ENCODE peak calls at places on chromosomes 12 and 14, in six cellular contexts. I is psoas muscle, X is fibroblast of villous mesenchyme, N is hepatocyte, C is adrenal gland, L is AG04450. F is an unnamed sample.

GRCh38 chr12:132489078-132489601 is 811 bp upstream of the FBRSL1 start:
- DNase-seq in I (peak), X (peak), N (peak), C (no peak), L (no peak), F (no peak)

GRCh38 chr12:75526655-75527511 is 15.5 kb upstream of the KRR1 start:
- DNase-seq in I (no peak), X (peak), N (peak), C (no peak), L (peak), F (peak)

GRCh38 chr14:64507376-64508156 is 3.0 kb downstream of the ZBTB1 start:
- DNase-seq in I (no peak), X (peak), N (peak), C (no peak), L (no peak), F (no peak)

GRCh38 chr12:126772171-126772864 is 1494.7 kb upstream of the TMEM132C start:
- DNase-seq in I (no peak), X (peak), N (no peak), C (no peak), L (no peak), F (peak)

GRCh38 chr12:116881867-116882507 is 746 bp upstream of the HRK start:
- DNase-seq in I (no peak), X (no peak), N (no peak), C (no peak), L (no peak), F (no peak)

GRCh38 chr14:33855672-33856071 is 95.2 kb downstream of the EGLN3 start:
- DNase-seq in I (no peak), X (no peak), N (no peak), C (no peak), L (no peak), F (no peak)

GRCh38 chr12:15830538-15830937 is 41.4 kb upstream of the EPS8 start:
- DNase-seq in I (no peak), X (peak), N (no peak), C (no peak), L (no peak), F (peak)

GRCh38 chr12:104586325-104587048 is 129.7 kb downstream of the CHST11 start:
- DNase-seq in I (no peak), X (no peak), N (no peak), C (no peak), L (no peak), F (no peak)

GRCh38 chr14:61121293-61121897 is 140.3 kb downstream of the SLC38A6 start:
- DNase-seq in I (no peak), X (peak), N (no peak), C (no peak), L (no peak), F (no peak)

GRCh38 chr12:124279846-124280360 is 15.0 kb upstream of the RFLNA start:
- DNase-seq in I (no peak), X (peak), N (no peak), C (no peak), L (no peak), F (no peak)

GRCh38 chr12:19031032-19031431 is 98.5 kb upstream of the PLEKHA5 start:
- DNase-seq in I (no peak), X (peak), N (peak), C (no peak), L (no peak), F (peak)

GRCh38 chr12:108985750-108986149 is 35.1 kb downstream of the SVOP start:
- DNase-seq in I (no peak), X (no peak), N (no peak), C (no peak), L (no peak), F (no peak)

GRCh38 chr12:85804663-85805062 is 31.5 kb downstream of the RASSF9 start:
- DNase-seq in I (no peak), X (no peak), N (no peak), C (no peak), L (no peak), F (no peak)

GRCh38 chr14:106417224-106418049 is 891.1 kb downstream of the TMEM121 start:
- DNase-seq in I (peak), X (peak), N (peak), C (peak), L (no peak), F (no peak)

GRCh38 chr12:563250-563781 is 99.9 kb downstream of the NINJ2 start:
- DNase-seq in I (no peak), X (no peak), N (no peak), C (no peak), L (no peak), F (no peak)

GRCh38 chr12:107660230-107660629 is 25.4 kb upstream of the PWP1 start:
- DNase-seq in I (no peak), X (no peak), N (no peak), C (no peak), L (no peak), F (no peak)

GRCh38 chr14:71089974-71090373 is 182.7 kb downstream of the PCNX1 start:
- DNase-seq in I (no peak), X (peak), N (no peak), C (no peak), L (no peak), F (peak)

GRCh38 chr14:61524211-61524806 is 171.0 kb upstream of the HIF1A start:
- DNase-seq in I (no peak), X (peak), N (peak), C (peak), L (no peak), F (no peak)

GRCh38 chr12:110022980-110023633 is 23.9 kb downstream of the ANKRD13A start:
- DNase-seq in I (no peak), X (no peak), N (no peak), C (no peak), L (peak), F (peak)

GRCh38 chr14:98259881-98260280 is 1012.1 kb downstream of the BCL11B start:
- DNase-seq in I (no peak), X (no peak), N (no peak), C (no peak), L (no peak), F (no peak)

GRCh38 chr14:25150934-25151790 is 101.2 kb upstream of the STXBP6 start:
- DNase-seq in I (no peak), X (peak), N (peak), C (no peak), L (no peak), F (no peak)

GRCh38 chr14:70188608-70189540 is at the start of gene SLC8A3:
- DNase-seq in I (peak), X (peak), N (peak), C (no peak), L (no peak), F (no peak)

GRCh38 chr12:6280053-6280469 is 30.4 kb upstream of the PLEKHG6 start:
- DNase-seq in I (peak), X (peak), N (peak), C (peak), L (peak), F (peak)

GRCh38 chr14:105582639-105583038 is 56.3 kb downstream of the TMEM121 start:
- DNase-seq in I (peak), X (no peak), N (peak), C (no peak), L (no peak), F (no peak)

GRCh38 chr12:125186471-125187147 is 121.4 kb downstream of the AACS start:
- DNase-seq in I (no peak), X (peak), N (no peak), C (no peak), L (no peak), F (no peak)

GRCh38 chr14:21455592-21455911 is 371 bp downstream of the CHD8 start:
- DNase-seq in I (no peak), X (peak), N (peak), C (no peak), L (no peak), F (no peak)

GRCh38 chr12:50557421-50557820 is 52.6 kb downstream of the DIP2B start:
- DNase-seq in I (no peak), X (no peak), N (no peak), C (no peak), L (no peak), F (no peak)

GRCh38 chr14:65290830-65291229 is 121.7 kb upstream of the FUT8 start:
- DNase-seq in I (no peak), X (peak), N (no peak), C (no peak), L (no peak), F (peak)

GRCh38 chr12:3339221-3339620 is 151.8 kb upstream of the PRMT8 start:
- DNase-seq in I (no peak), X (no peak), N (no peak), C (no peak), L (no peak), F (no peak)

GRCh38 chr12:103833891-103834290 is 7.1 kb downstream of the NT5DC3 start:
- DNase-seq in I (no peak), X (peak), N (no peak), C (no peak), L (no peak), F (no peak)

GRCh38 chr14:92564361-92565039 is 50.9 kb downstream of the RIN3 start:
- DNase-seq in I (peak), X (no peak), N (no peak), C (peak), L (no peak), F (no peak)

GRCh38 chr12:99979471-99979870 is 5.3 kb downstream of the ANKS1B start:
- DNase-seq in I (no peak), X (no peak), N (no peak), C (no peak), L (no peak), F (no peak)

GRCh38 chr12:1013618-1014489 is 22.8 kb downstream of the ERC1 start:
- DNase-seq in I (peak), X (peak), N (peak), C (peak), L (peak), F (peak)

GRCh38 chr14:81206115-81206514 is 14.6 kb downstream of the GTF2A1 start:
- DNase-seq in I (no peak), X (no peak), N (no peak), C (no peak), L (no peak), F (no peak)

GRCh38 chr12:10293570-10294227 is 14.0 kb upstream of the KLRD1 start:
- DNase-seq in I (no peak), X (no peak), N (no peak), C (no peak), L (no peak), F (no peak)

GRCh38 chr12:78787576-78787975 is 77.0 kb upstream of the SYT1 start:
- DNase-seq in I (no peak), X (no peak), N (no peak), C (no peak), L (no peak), F (peak)

DNA sequence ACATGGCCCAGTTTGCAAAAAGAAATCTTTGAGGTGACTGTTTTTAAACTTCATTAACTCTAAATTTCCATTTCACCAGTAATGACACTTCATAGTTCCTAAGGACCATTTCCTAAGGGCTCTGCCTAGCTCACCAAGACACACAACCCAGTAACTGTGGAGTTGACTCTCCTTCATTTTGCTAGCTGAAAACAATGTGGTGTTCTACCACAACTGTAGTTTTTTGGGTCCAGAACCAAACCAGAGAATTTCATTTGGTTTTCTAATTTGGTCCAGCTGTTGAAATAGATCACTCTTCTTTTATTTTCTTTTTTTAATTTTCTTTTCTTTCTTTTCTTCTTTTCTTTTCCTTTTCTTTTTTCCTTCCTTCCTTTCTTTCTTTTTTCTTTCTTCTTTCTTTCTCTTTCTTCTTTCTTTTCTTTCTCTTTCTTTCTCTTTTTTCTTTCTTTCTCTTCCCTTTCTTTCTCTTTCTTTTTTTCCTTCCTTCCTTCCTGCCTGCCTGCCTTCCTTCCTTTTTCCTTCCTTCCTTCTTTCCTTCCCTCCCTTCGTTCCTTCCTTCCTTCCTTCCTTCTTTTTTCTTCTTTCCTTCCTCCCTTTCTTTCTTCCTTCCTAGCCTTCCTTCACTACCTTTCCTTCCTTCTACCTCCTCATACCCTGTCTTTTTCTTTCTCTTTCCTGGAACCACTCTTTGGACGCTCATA is 18.5 kb upstream of the LUM start:
- DNase-seq in I (no peak), X (no peak), N (no peak), C (no peak), L (no peak), F (no peak)
- H3K4me3 ChIP-seq in I (no peak), X (no peak), N (no peak), C (no peak), L (no peak), F (no peak)

DNA sequence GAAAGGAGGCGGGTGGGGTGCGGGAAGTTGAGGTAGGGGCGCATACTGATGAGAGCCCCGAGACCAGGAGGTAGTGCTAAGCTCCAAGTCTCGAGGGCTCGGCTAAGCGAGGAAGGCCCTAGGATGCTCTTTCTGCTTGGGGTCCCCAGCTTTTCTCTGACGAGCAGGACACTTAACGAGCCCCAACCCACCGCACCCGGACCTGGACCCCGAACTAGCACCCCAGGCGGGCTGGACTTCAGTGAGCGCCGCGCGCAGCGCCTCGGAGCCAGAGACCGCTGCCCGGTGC is 4.7 kb upstream of the C1QL4 start:
- DNase-seq in I (no peak), X (no peak), N (no peak), C (no peak), L (no peak), F (no peak)
- H3K4me3 ChIP-seq in I (no peak), X (peak), N (no peak), C (no peak), L (no peak), F (peak)

GRCh38 chr12:114820773-114821172 is 136.8 kb upstream of the TBX3 start:
- DNase-seq in I (no peak), X (no peak), N (peak), C (no peak), L (no peak), F (no peak)

GRCh38 chr12:114812858-114813761 is 129.1 kb upstream of the TBX3 start:
- DNase-seq in I (no peak), X (peak), N (peak), C (no peak), L (peak), F (no peak)

GRCh38 chr12:114815157-114815556 is 131.2 kb upstream of the TBX3 start:
- DNase-seq in I (no peak), X (no peak), N (no peak), C (no peak), L (no peak), F (no peak)

GRCh38 chr12:114821571-114821970 is 137.6 kb upstream of the TBX3 start:
- DNase-seq in I (no peak), X (no peak), N (no peak), C (no peak), L (no peak), F (no peak)

GRCh38 chr12:114817491-114818440 is 133.8 kb upstream of the TBX3 start:
- DNase-seq in I (peak), X (no peak), N (no peak), C (no peak), L (no peak), F (peak)
- H3K4me3 ChIP-seq in I (no peak), X (no peak), N (no peak), C (no peak), L (no peak), F (no peak)

GRCh38 chr12:88579941-88580871 is at the start of gene KITLG:
- DNase-seq in I (peak), X (peak), N (peak), C (peak), L (peak), F (peak)
- H3K4me3 ChIP-seq in I (peak), X (peak), N (peak), C (peak), L (peak), F (peak)

GRCh38 chr14:27315477-27315876 is 717.6 kb upstream of the NOVA1 start:
- DNase-seq in I (no peak), X (no peak), N (no peak), C (no peak), L (no peak), F (no peak)

GRCh38 chr14:27318769-27319280 is 721.0 kb upstream of the NOVA1 start:
- DNase-seq in I (no peak), X (no peak), N (peak), C (no peak), L (no peak), F (no peak)

GRCh38 chr14:27315947-27316346 is 718.1 kb upstream of the NOVA1 start:
- DNase-seq in I (no peak), X (no peak), N (no peak), C (no peak), L (no peak), F (no peak)
- H3K4me3 ChIP-seq in I (no peak), X (no peak), N (no peak), C (no peak), L (no peak), F (no peak)

GRCh38 chr12:11633968-11634367 is 15.5 kb upstream of the ETV6 start:
- DNase-seq in I (no peak), X (no peak), N (no peak), C (no peak), L (no peak), F (no peak)
- H3K4me3 ChIP-seq in I (no peak), X (no peak), N (no peak), C (no peak), L (no peak), F (no peak)

GRCh38 chr14:101707863-101708620 is 53.5 kb upstream of the PPP2R5C start:
- DNase-seq in I (no peak), X (no peak), N (no peak), C (no peak), L (no peak), F (no peak)
- H3K4me3 ChIP-seq in I (peak), X (no peak), N (no peak), C (no peak), L (no peak), F (no peak)

GRCh38 chr12:71665109-71665476 is 992 bp downstream of the THAP2 start:
- DNase-seq in I (no peak), X (no peak), N (no peak), C (no peak), L (no peak), F (no peak)

GRCh38 chr12:71664411-71665108 is 459 bp downstream of the THAP2 start:
- DNase-seq in I (no peak), X (peak), N (no peak), C (no peak), L (no peak), F (no peak)

GRCh38 chr12:71663561-71664410 is at the start of the genes THAP2 and ZFC3H1:
- DNase-seq in I (peak), X (peak), N (peak), C (peak), L (peak), F (peak)

GRCh38 chr12:71662861-71663560 is 637 bp downstream of the ZFC3H1 start:
- DNase-seq in I (peak), X (peak), N (peak), C (peak), L (no peak), F (peak)

DNA sequence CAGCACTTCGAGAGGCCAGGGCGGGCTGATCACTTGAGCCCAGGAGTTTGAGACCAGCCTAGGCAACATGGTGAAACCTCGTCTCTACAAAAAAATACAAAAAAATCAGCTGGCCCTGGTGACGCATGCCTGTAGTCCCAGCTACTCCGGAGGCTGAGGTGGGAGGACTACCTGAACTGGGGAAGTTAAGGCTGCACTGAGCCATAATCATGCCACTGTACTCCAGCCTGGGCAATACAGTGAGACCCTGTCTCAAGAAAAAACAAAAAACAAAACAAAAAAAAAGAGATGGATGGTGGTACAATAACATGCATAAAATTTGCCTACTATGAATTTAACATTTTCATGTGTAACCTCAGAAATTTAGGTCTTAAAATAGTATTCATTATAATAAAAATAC is 2.2 kb downstream of the THAP2 start:
- DNase-seq in I (no peak), X (no peak), N (no peak), C (no peak), L (no peak), F (no peak)
- H3K4me3 ChIP-seq in I (no peak), X (no peak), N (no peak), C (no peak), L (no peak), F (no peak)

GRCh38 chr14:86013663-86014062 is 483.7 kb downstream of the FLRT2 start:
- DNase-seq in I (no peak), X (peak), N (peak), C (no peak), L (no peak), F (peak)
- H3K4me3 ChIP-seq in I (no peak), X (no peak), N (no peak), C (no peak), L (no peak), F (no peak)

F was measured in skeletal muscle cell.